ENCODE peak calls at places on chromosome 2, in seven cellular contexts. B is GM12878, L is GM23338, M is K562, D is HCT116, G is HepG2, V is A549. N is an unnamed sample.
A peak's percentile ranks its signal among the peaks of the same experiment; 100 is the strongest.

GRCh38 chr2:634041-634440 is 43.2 kb downstream of the TMEM18 start:
- DNase-seq in M (no peak), L (no peak), G (no peak), D (no peak), B (no peak), V (no peak), N (no peak)

GRCh38 chr2:46939596-46940359 is 24.2 kb upstream of the MCFD2 start:
- DNase-seq in D (no peak), L (no peak), B (no peak), G (peak; percentile 23), M (no peak), V (no peak), N (no peak)

GRCh38 chr2:64654063-64654811 is 524 bp upstream of the SERTAD2 start:
- DNase-seq in M (no peak), V (peak; percentile 62), D (peak; percentile 64), G (peak; percentile 87), L (peak; percentile 76), B (no peak), N (no peak)

GRCh38 chr2:171703574-171704347 is 16.5 kb downstream of the DYNC1I2 start:
- DNase-seq in G (peak; percentile 53), M (peak; percentile 43), V (peak; percentile 11), B (no peak), L (peak; percentile 45), D (peak; percentile 29), N (peak; percentile 40)

GRCh38 chr2:37349376-37349775 is 4.9 kb downstream of the QPCT start:
- DNase-seq in L (peak; percentile 66), D (no peak), B (no peak), V (no peak), G (peak; percentile 27), M (no peak), N (no peak)

GRCh38 chr2:128406629-128407252 is 88.1 kb upstream of the HS6ST1 start:
- DNase-seq in D (no peak), L (no peak), G (no peak), V (no peak), B (no peak), M (no peak), N (peak; percentile 21)

GRCh38 chr2:106020821-106021316 is 173.2 kb downstream of the UXS1 start:
- DNase-seq in D (no peak), V (no peak), G (no peak), M (no peak), L (no peak), B (no peak), N (peak; percentile 59)

GRCh38 chr2:20450201-20451108 is 3.6 kb downstream of the RHOB start:
- DNase-seq in L (peak; percentile 55), V (no peak), B (no peak), M (no peak), D (no peak), G (peak; percentile 87), N (peak; percentile 71)

GRCh38 chr2:166140922-166141321 is 13.1 kb upstream of the SCN1A start:
- DNase-seq in L (no peak), G (no peak), M (no peak), V (no peak), B (no peak), D (no peak), N (no peak)

GRCh38 chr2:207226671-207227061 is 60.9 kb upstream of the KLF7 start:
- DNase-seq in D (no peak), L (no peak), G (no peak), B (no peak), M (no peak), V (no peak), N (no peak)

GRCh38 chr2:102839668-102840388 is 78.0 kb downstream of the TMEM182 start:
- DNase-seq in B (peak; percentile 3), V (peak; percentile 15), G (peak; percentile 35), L (peak; percentile 89), M (peak; percentile 43), D (peak; percentile 22), N (peak; percentile 40)

GRCh38 chr2:11333431-11334183 is 10.8 kb downstream of the ROCK2 start:
- DNase-seq in V (no peak), D (no peak), L (no peak), B (no peak), G (no peak), M (no peak), N (no peak)

GRCh38 chr2:141698500-141698899 is 432.3 kb downstream of the LRP1B start:
- DNase-seq in V (no peak), B (no peak), M (no peak), L (no peak), D (no peak), G (no peak), N (no peak)

GRCh38 chr2:189363559-189363958 is 77.7 kb upstream of the WDR75 start:
- DNase-seq in G (peak; percentile 44), D (peak; percentile 48), V (peak; percentile 30), M (no peak), L (no peak), B (no peak), N (no peak)

GRCh38 chr2:232787806-232788205 is 11.4 kb upstream of the KCNJ13 start:
- DNase-seq in G (no peak), V (no peak), D (no peak), M (no peak), L (no peak), B (no peak), N (no peak)

GRCh38 chr2:144241801-144242200 is 278.1 kb downstream of the ZEB2 start:
- DNase-seq in M (no peak), L (no peak), B (no peak), D (no peak), V (no peak), G (no peak), N (no peak)
- H3K4me2 ChIP-seq in M (no peak overlapping the region), L (no peak overlapping the region), B (peak overlapping the region; percentile 72), D (no peak overlapping the region), V (no peak overlapping the region), G (no peak overlapping the region), N (no peak overlapping the region)

GRCh38 chr2:6497048-6497447 is 368.7 kb downstream of the CMPK2 start:
- DNase-seq in G (no peak), V (no peak), B (no peak), D (no peak), L (no peak), M (no peak), N (no peak)

GRCh38 chr2:6496376-6496775 is 369.3 kb downstream of the CMPK2 start:
- DNase-seq in V (no peak), G (no peak), L (no peak), B (no peak), M (no peak), D (no peak), N (no peak)

GRCh38 chr2:6495466-6495865 is 370.2 kb downstream of the CMPK2 start:
- DNase-seq in L (no peak), V (no peak), G (no peak), B (no peak), M (no peak), D (no peak), N (no peak)

DNA sequence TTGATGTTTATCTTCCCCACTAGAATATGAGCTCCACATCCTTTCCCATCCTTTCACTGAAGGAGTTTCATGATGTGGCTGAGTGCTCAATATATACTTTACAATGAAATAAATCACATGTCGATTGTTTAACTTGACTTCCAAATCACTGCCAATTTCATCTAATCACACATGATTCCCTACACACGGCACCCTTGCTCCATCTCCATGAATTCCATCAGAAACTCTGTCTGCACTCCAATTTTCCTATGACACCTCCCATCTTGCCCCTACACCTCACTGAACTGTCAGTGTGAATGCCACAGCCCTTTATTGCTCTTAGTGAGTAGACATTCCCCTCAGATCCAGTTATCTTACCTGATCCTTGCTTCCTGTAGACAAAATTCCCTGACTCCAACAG is 366.0 kb downstream of the CMPK2 start:
- DNase-seq in D (no peak), V (no peak), G (no peak), B (no peak), L (no peak), M (no peak), N (no peak)
- TF ChIP-seq REST in D (no peak), V (no peak), G (no peak), B (no peak), L (no peak), M (no peak), N (no peak)

GRCh38 chr2:231189171-231189530 is 9.3 kb upstream of the ARMC9 start:
- DNase-seq in V (no peak), D (no peak), M (no peak), B (no peak), L (no peak), G (no peak), N (no peak)

GRCh38 chr2:231188506-231189170 is 9.8 kb upstream of the ARMC9 start:
- DNase-seq in B (no peak), D (no peak), M (no peak), G (no peak), V (no peak), L (no peak), N (no peak)

GRCh38 chr2:231189571-231190495 is 8.6 kb upstream of the ARMC9 start:
- DNase-seq in L (peak; percentile 57), M (no peak), G (no peak), B (no peak), D (no peak), V (no peak), N (no peak)

GRCh38 chr2:231191896-231192872 is 6.2 kb upstream of the ARMC9 start:
- DNase-seq in M (peak; percentile 39), D (no peak), B (no peak), G (peak; percentile 70), V (peak; percentile 40), L (peak; percentile 93), N (peak; percentile 89)

DNA sequence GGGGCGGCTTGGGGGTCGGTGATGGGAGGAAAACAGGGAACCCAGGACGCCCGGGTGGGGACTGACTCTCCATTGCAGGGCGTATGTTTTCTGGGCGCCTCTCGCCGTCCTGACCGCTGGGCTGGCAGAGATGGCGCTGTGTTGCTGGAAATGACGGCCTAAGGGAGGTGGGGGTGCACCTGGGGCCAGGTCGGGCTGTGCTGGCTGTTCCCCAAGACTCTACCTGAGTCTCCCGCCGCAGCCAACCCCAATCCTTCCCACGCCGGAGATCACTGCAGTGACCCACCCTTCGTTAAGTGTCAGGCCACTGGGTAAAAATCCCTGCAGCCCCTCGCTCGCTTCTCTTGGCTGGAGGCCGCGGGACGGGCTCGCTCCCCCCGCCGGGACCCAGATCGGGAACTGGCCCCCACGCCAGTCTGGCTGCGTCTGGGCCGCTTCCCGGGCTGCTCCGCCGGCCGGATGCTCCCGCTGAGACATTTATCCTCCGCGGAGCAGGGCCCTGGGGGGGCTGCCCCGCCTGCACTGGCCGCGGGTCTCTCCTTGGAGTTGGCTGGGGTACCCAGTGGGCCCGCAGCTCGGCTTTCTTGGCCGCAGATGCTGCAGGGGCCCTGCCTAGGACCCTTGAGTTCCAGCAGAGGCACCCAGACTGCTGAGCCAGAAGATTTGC is 7.8 kb upstream of the ARMC9 start:
- DNase-seq in L (peak; percentile 83), D (no peak), V (no peak), G (no peak), B (no peak), M (no peak), N (no peak)
- H3K4me2 ChIP-seq in L (peak overlapping the region; percentile 81), D (no peak overlapping the region), V (no peak overlapping the region), G (peak overlapping the region; percentile 92), B (no peak overlapping the region), M (no peak overlapping the region), N (no peak overlapping the region)

DNA sequence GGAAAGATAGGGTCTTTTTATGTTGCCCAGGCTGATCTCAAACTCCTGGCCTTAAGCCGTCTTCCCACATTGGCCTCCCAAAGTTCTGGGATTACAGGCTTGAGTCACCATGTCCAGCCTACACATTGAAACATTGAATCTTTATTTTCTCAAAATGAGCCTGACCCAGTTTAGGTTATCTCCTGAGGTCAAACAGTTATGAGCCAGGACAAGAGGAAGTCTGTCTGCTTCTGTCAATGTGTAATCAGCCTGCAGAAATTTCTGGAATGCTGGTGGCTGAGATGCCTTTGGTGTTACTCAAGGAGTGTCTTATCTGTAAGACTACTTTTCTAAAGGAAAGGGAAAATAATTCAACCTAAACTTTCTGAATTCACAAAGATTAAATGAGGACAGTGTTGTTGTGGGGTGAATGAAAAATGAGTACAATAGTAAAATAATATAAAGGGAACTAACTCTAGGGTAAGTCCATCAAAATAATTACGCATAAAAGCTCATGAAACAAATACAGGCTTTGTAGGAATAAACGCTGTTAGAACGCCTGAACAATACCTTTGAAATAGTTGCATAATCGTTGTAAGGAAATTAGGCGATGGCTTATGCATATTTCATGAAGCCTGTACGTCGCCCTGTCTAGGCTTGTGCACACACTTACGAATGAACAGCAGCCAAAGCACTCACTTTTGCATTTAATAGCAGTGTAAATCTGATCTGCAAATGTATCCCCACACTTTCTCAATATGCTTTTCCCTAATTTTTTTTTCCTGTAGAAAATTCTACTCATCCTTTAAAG is 260.8 kb downstream of the RDH14 start:
- DNase-seq in L (peak; percentile 40), G (peak; percentile 71), D (no peak), B (no peak), V (peak; percentile 10), M (no peak), N (no peak)
- TF ChIP-seq REST in L (no peak), G (no peak), D (no peak), B (no peak), V (no peak), M (no peak), N (no peak)

N was measured in SK-N-SH.